ENCODE peak calls at places on chromosomes 5 and 9, in eight cellular contexts. One of them, this sample, is unnamed.

GRCh38 chr9:87250205-87250604 is 247.5 kb upstream of the DAPK1 start:
- DNase-seq in A673: no peak
- DNase-seq in SK-N-SH: no peak
- DNase-seq in lower lobe of right lung: no peak
- DNase-seq in left ventricle myocardium inferior: no peak
- DNase-seq in GM23338: peak
- DNase-seq in fibroblast of villous mesenchyme: no peak
- DNase-seq in cardiac muscle cell: no peak
- DNase-seq in this sample: no peak

GRCh38 chr5:100535060-100536005 is at the start of gene FAM174A:
- DNase-seq in A673: peak
- DNase-seq in SK-N-SH: peak
- DNase-seq in lower lobe of right lung: peak
- DNase-seq in left ventricle myocardium inferior: peak
- DNase-seq in GM23338: peak
- DNase-seq in fibroblast of villous mesenchyme: peak
- DNase-seq in cardiac muscle cell: peak
- DNase-seq in this sample: peak

GRCh38 chr9:88658311-88658822 is 123.4 kb downstream of the NXNL2 start:
- DNase-seq in A673: peak
- DNase-seq in SK-N-SH: no peak
- DNase-seq in lower lobe of right lung: no peak
- DNase-seq in left ventricle myocardium inferior: peak
- DNase-seq in GM23338: no peak
- DNase-seq in fibroblast of villous mesenchyme: peak
- DNase-seq in cardiac muscle cell: no peak
- DNase-seq in this sample: peak

GRCh38 chr9:130286072-130286770 is 20.7 kb downstream of the HMCN2 start:
- DNase-seq in A673: no peak
- DNase-seq in SK-N-SH: no peak
- DNase-seq in lower lobe of right lung: peak
- DNase-seq in left ventricle myocardium inferior: no peak
- DNase-seq in GM23338: no peak
- DNase-seq in fibroblast of villous mesenchyme: no peak
- DNase-seq in cardiac muscle cell: no peak
- DNase-seq in this sample: no peak

GRCh38 chr5:3394877-3395599 is 200.6 kb upstream of the IRX1 start:
- DNase-seq in A673: no peak
- DNase-seq in SK-N-SH: no peak
- DNase-seq in lower lobe of right lung: no peak
- DNase-seq in left ventricle myocardium inferior: no peak
- DNase-seq in GM23338: no peak
- DNase-seq in fibroblast of villous mesenchyme: no peak
- DNase-seq in cardiac muscle cell: peak
- DNase-seq in this sample: no peak

GRCh38 chr9:137506702-137507171 is 43.5 kb downstream of the PNPLA7 start:
- DNase-seq in A673: no peak
- DNase-seq in SK-N-SH: no peak
- DNase-seq in lower lobe of right lung: no peak
- DNase-seq in left ventricle myocardium inferior: no peak
- DNase-seq in GM23338: no peak
- DNase-seq in fibroblast of villous mesenchyme: peak
- DNase-seq in cardiac muscle cell: no peak
- DNase-seq in this sample: no peak

GRCh38 chr5:32331217-32331926 is 18.6 kb upstream of the MTMR12 start:
- DNase-seq in A673: no peak
- DNase-seq in SK-N-SH: no peak
- DNase-seq in lower lobe of right lung: no peak
- DNase-seq in left ventricle myocardium inferior: no peak
- DNase-seq in GM23338: no peak
- DNase-seq in fibroblast of villous mesenchyme: no peak
- DNase-seq in cardiac muscle cell: no peak
- DNase-seq in this sample: no peak

GRCh38 chr5:113140837-113141661 is 164.5 kb downstream of the DCP2 start:
- DNase-seq in A673: peak
- DNase-seq in SK-N-SH: no peak
- DNase-seq in lower lobe of right lung: no peak
- DNase-seq in left ventricle myocardium inferior: no peak
- DNase-seq in GM23338: no peak
- DNase-seq in fibroblast of villous mesenchyme: peak
- DNase-seq in cardiac muscle cell: no peak
- DNase-seq in this sample: no peak

GRCh38 chr9:133461975-133462374 is 2.2 kb downstream of the CACFD1 start:
- DNase-seq in A673: no peak
- DNase-seq in SK-N-SH: no peak
- DNase-seq in lower lobe of right lung: no peak
- DNase-seq in left ventricle myocardium inferior: no peak
- DNase-seq in GM23338: no peak
- DNase-seq in fibroblast of villous mesenchyme: no peak
- DNase-seq in cardiac muscle cell: no peak
- DNase-seq in this sample: no peak

GRCh38 chr9:133460405-133461175 is 812 bp downstream of the CACFD1 start:
- DNase-seq in A673: no peak
- DNase-seq in SK-N-SH: no peak
- DNase-seq in lower lobe of right lung: peak
- DNase-seq in left ventricle myocardium inferior: no peak
- DNase-seq in GM23338: peak
- DNase-seq in fibroblast of villous mesenchyme: peak
- DNase-seq in cardiac muscle cell: peak
- DNase-seq in this sample: peak

GRCh38 chr9:133464638-133465037 is 4.9 kb downstream of the CACFD1 start:
- DNase-seq in A673: no peak
- DNase-seq in SK-N-SH: no peak
- DNase-seq in lower lobe of right lung: no peak
- DNase-seq in left ventricle myocardium inferior: no peak
- DNase-seq in GM23338: no peak
- DNase-seq in fibroblast of villous mesenchyme: no peak
- DNase-seq in cardiac muscle cell: no peak
- DNase-seq in this sample: no peak

GRCh38 chr9:133463864-133464615 is 4.3 kb downstream of the CACFD1 start:
- DNase-seq in A673: no peak
- DNase-seq in SK-N-SH: no peak
- DNase-seq in lower lobe of right lung: peak
- DNase-seq in left ventricle myocardium inferior: no peak
- DNase-seq in GM23338: no peak
- DNase-seq in fibroblast of villous mesenchyme: peak
- DNase-seq in cardiac muscle cell: no peak
- DNase-seq in this sample: peak

DNA sequence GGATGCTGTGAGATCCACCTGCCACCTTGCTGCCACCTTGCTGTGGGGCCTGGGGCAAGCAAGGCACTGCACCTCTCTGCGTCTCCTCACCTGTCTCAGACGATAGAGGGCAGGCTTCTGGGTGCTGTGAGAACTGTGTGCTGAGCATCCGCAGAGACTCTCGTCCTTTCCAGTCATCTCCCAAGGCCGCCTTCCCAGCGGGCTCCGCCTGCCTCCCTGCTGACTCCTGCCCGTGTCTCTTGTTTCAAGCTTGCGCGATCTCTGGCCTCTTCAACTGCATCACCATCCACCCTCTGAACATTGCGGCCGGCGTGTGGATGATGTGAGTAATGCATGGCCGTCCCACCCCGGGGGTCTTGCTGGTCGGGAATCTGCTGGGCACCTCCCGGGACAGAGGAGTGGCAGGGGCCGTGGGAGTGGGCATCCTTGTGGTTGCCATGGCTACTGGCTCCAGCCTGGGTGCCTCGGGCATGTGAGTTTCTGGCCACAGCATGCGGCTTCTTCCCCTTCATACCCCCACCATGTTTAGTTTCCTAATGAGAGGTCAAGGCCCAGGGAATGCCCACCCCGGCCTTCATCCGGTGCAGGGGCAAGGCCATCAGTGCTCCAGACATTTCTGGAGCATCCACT is 3.6 kb downstream of the CACFD1 start:
- DNase-seq in A673: no peak
- DNase-seq in SK-N-SH: no peak
- DNase-seq in lower lobe of right lung: no peak
- DNase-seq in left ventricle myocardium inferior: no peak
- DNase-seq in GM23338: peak
- DNase-seq in fibroblast of villous mesenchyme: no peak
- DNase-seq in cardiac muscle cell: no peak
- DNase-seq in this sample: no peak
- TF ChIP-seq CTCF in A673: no peak
- TF ChIP-seq CTCF in SK-N-SH: no peak
- TF ChIP-seq CTCF in lower lobe of right lung: no peak
- TF ChIP-seq CTCF in left ventricle myocardium inferior: no peak
- TF ChIP-seq CTCF in GM23338: peak
- TF ChIP-seq CTCF in fibroblast of villous mesenchyme: no peak
- TF ChIP-seq CTCF in cardiac muscle cell: no peak
- TF ChIP-seq CTCF in this sample: peak

DNA sequence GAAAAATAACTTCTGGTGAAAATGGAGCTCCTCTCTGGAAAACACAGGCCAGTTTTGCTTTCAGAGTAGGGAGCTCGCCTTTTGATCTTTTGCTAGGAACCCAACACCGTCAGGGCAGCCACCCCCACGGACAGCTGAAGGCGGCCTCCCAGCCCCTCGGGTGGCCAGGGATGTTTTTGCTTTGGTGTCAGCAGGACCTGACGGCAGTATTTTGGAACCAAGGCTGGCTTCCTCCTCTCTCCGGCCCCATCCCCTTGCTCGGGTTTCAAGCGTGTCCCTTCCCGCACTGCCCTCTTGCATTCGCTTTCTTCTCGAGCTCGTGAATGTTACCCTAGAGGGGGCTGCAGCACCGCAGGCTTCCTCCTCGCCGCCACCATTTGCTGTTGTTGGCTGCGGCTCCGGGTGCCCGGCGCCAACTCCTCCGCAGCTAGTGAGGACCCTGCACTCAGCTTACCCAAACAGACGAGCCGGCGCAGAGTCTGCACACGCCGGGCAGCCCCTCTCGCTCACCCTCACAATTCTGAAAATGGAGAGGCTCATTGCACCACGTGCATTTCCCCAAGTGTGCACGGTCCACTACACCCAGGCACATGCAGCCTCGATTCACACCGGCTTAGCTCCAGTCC is 35.5 kb upstream of the ADAMTSL1 start:
- DNase-seq in A673: peak
- DNase-seq in SK-N-SH: peak
- DNase-seq in lower lobe of right lung: peak
- DNase-seq in left ventricle myocardium inferior: peak
- DNase-seq in GM23338: peak
- DNase-seq in fibroblast of villous mesenchyme: peak
- DNase-seq in cardiac muscle cell: peak
- DNase-seq in this sample: no peak
- H3K4me3 ChIP-seq in A673: no peak
- H3K4me3 ChIP-seq in SK-N-SH: peak
- H3K4me3 ChIP-seq in lower lobe of right lung: peak
- H3K4me3 ChIP-seq in left ventricle myocardium inferior: peak
- H3K4me3 ChIP-seq in GM23338: peak
- H3K4me3 ChIP-seq in fibroblast of villous mesenchyme: peak
- H3K4me3 ChIP-seq in cardiac muscle cell: no peak
- H3K4me3 ChIP-seq in this sample: no peak

GRCh38 chr5:151459680-151460079 is 12.3 kb downstream of the SLC36A1 start:
- DNase-seq in A673: no peak
- DNase-seq in SK-N-SH: no peak
- DNase-seq in lower lobe of right lung: no peak
- DNase-seq in left ventricle myocardium inferior: no peak
- DNase-seq in GM23338: peak
- DNase-seq in fibroblast of villous mesenchyme: no peak
- DNase-seq in cardiac muscle cell: peak
- DNase-seq in this sample: no peak

GRCh38 chr5:151461312-151461711 is 13.9 kb downstream of the SLC36A1 start:
- DNase-seq in A673: no peak
- DNase-seq in SK-N-SH: no peak
- DNase-seq in lower lobe of right lung: no peak
- DNase-seq in left ventricle myocardium inferior: no peak
- DNase-seq in GM23338: no peak
- DNase-seq in fibroblast of villous mesenchyme: no peak
- DNase-seq in cardiac muscle cell: no peak
- DNase-seq in this sample: no peak

GRCh38 chr5:151465476-151465875 is 18.1 kb downstream of the SLC36A1 start:
- DNase-seq in A673: no peak
- DNase-seq in SK-N-SH: no peak
- DNase-seq in lower lobe of right lung: no peak
- DNase-seq in left ventricle myocardium inferior: no peak
- DNase-seq in GM23338: no peak
- DNase-seq in fibroblast of villous mesenchyme: no peak
- DNase-seq in cardiac muscle cell: no peak
- DNase-seq in this sample: no peak

GRCh38 chr5:151464101-151464500 is 16.7 kb downstream of the SLC36A1 start:
- DNase-seq in A673: no peak
- DNase-seq in SK-N-SH: no peak
- DNase-seq in lower lobe of right lung: no peak
- DNase-seq in left ventricle myocardium inferior: no peak
- DNase-seq in GM23338: no peak
- DNase-seq in fibroblast of villous mesenchyme: no peak
- DNase-seq in cardiac muscle cell: no peak
- DNase-seq in this sample: no peak

DNA sequence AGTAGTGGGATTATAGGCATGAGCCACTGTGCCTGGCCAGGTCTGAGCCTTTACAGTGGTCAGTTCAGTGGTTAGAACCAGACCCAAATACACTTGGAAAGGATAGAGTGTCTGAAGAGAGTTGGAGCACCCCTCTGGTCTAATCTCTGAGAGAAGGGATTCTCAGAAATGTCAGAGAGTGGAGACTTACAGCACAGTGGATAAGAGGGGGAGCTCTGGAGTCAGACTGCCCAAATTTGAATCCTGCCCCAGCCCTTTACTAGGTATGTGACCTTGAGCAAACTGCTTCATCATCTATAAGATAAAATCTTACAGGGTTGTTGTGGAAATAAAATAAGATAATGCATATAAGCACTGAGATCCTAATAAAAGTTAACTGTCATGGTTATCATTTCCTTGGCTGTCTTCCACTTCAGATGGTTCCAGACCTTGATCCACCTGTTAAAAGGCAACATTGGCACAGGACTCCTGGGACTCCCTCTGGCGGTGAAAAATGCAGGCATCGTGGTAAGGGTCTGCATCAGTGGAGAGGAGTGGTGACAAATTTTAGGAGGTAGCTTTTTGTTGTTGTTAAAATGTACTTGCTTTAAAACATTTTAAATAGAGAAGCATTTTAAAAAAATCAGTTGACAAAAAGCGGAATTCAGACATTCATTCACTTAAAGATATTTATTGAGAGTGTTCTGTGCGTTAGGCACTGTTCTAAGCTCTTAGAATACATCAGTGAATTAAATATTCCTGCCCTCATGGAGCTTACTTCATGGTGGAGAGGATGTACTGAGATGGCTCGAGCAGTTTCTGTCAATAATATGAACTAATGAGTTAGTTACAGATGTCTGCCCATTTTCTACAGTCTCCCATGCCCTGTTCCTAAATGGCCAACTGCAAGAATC is 16.0 kb downstream of the SLC36A1 start:
- DNase-seq in A673: no peak
- DNase-seq in SK-N-SH: no peak
- DNase-seq in lower lobe of right lung: no peak
- DNase-seq in left ventricle myocardium inferior: no peak
- DNase-seq in GM23338: peak
- DNase-seq in fibroblast of villous mesenchyme: no peak
- DNase-seq in cardiac muscle cell: peak
- DNase-seq in this sample: peak
- TF ChIP-seq CTCF in A673: peak
- TF ChIP-seq CTCF in SK-N-SH: no peak
- TF ChIP-seq CTCF in lower lobe of right lung: peak
- TF ChIP-seq CTCF in left ventricle myocardium inferior: peak
- TF ChIP-seq CTCF in GM23338: peak
- TF ChIP-seq CTCF in fibroblast of villous mesenchyme: peak
- TF ChIP-seq CTCF in cardiac muscle cell: peak
- TF ChIP-seq CTCF in this sample: peak

DNA sequence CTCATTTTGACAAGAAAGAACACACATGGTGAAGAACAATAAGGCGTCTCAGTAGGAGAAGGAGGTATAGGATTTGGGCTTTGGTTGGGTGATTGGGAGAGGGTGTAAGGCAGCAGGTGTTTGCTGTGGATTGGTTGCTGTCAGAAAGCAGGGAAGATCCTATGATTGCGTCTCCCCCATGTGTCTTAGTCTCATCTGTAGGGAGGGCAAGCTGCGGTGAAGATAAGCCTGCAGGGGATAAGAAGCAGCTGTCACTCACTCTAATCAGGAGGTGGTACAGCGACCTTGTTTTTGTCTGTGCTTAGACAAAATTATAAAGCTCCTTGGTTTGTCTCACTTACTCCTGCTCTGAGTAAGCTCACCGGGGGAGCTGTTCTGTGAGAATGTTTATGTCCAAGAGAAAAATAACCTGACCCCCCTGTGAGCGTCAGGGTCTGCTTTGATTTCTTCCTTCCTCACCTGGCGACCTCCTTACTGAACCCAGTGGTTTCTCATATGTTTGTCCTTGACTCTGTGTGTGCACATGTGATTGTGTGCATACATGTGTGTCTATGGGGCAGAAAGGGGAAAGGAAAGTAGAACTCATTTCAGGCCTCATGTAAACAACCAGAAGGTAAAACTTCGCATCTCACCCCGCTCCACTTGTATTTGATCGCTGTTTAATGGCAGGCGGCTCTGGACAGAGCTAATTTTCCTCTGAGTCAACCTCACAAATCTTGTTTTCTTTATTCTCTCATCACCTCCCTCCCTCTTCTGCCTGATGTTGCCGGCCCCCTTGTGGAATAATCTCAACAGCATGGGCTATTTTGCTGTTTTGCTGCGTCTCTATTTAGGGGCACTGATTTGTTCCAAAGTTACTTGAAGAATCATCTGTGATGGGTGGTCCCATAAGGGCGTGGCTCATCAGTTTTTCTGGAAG is 105.6 kb downstream of the TENT4A start:
- DNase-seq in A673: no peak
- DNase-seq in SK-N-SH: no peak
- DNase-seq in lower lobe of right lung: no peak
- DNase-seq in left ventricle myocardium inferior: no peak
- DNase-seq in GM23338: no peak
- DNase-seq in fibroblast of villous mesenchyme: no peak
- DNase-seq in cardiac muscle cell: no peak
- DNase-seq in this sample: no peak
- H3K4me3 ChIP-seq in A673: no peak
- H3K4me3 ChIP-seq in SK-N-SH: peak
- H3K4me3 ChIP-seq in lower lobe of right lung: no peak
- H3K4me3 ChIP-seq in left ventricle myocardium inferior: no peak
- H3K4me3 ChIP-seq in GM23338: no peak
- H3K4me3 ChIP-seq in fibroblast of villous mesenchyme: no peak
- H3K4me3 ChIP-seq in cardiac muscle cell: no peak
- H3K4me3 ChIP-seq in this sample: no peak

This sample was measured in BE2C.